ENCODE peak calls at places on chromosomes 6 and 20, in ten cellular contexts. D is brain microvascular endothelial cell; Y is endothelial cell of umbilical vein; S is posterior cingulate gyrus; O is sciatic nerve; B is mesothelial cell of epicardium; L is A172; I is CD8-positive, alpha-beta memory T cell; T is stimulated activated CD8-positive, alpha-beta memory T cell treated with anti-CD3 and anti-CD28 coated beads, Interleukin-4, amount 100 ng/mL, for 4 hours; V is KG1. A is an unnamed sample.

GRCh38 chr6:38517005-38517404 is 122.7 kb downstream of the BTBD9 start:
- DNase-seq in T (no peak), B (no peak), Y (no peak), S (no peak), L (no peak), I (no peak), O (no peak), V (no peak), D (peak), A (no peak)

GRCh38 chr6:22141271-22141745 is 155.5 kb downstream of the PRL start:
- DNase-seq in L (peak), Y (peak), V (no peak), I (no peak), B (no peak), S (no peak), O (no peak), D (no peak), T (no peak), A (peak)

GRCh38 chr6:4936681-4937041 is 67.2 kb downstream of the RPP40 start:
- DNase-seq in D (peak), V (no peak), S (peak), B (no peak), T (no peak), Y (peak), L (peak), I (no peak), O (no peak), A (peak)

GRCh38 chr6:170255426-170256125 is 35.3 kb downstream of the DLL1 start:
- DNase-seq in T (no peak), I (peak), L (no peak), B (no peak), Y (no peak), V (no peak), S (peak), O (peak), D (no peak), A (peak)

GRCh38 chr20:11193241-11193640 is 519.4 kb upstream of the JAG1 start:
- DNase-seq in S (no peak), B (no peak), Y (no peak), O (no peak), V (no peak), T (no peak), L (no peak), D (no peak), I (no peak), A (no peak)

GRCh38 chr20:50783390-50783789 is 11.5 kb upstream of the BCAS4 start:
- DNase-seq in B (no peak), D (no peak), T (no peak), O (no peak), L (no peak), I (no peak), V (no peak), Y (no peak), S (peak), A (no peak)

GRCh38 chr6:155276638-155277037 is 12.8 kb downstream of the CLDN20 start:
- DNase-seq in Y (peak), V (no peak), B (no peak), T (no peak), O (no peak), S (no peak), D (no peak), L (no peak), I (no peak), A (no peak)

GRCh38 chr20:62646851-62647520 is 4.7 kb downstream of the SLCO4A1 start:
- DNase-seq in Y (no peak), T (no peak), L (no peak), B (no peak), D (no peak), S (no peak), I (no peak), V (no peak), O (no peak), A (no peak)

GRCh38 chr6:25144919-25145318 is 134.3 kb upstream of the CARMIL1 start:
- DNase-seq in S (no peak), T (no peak), V (no peak), D (no peak), L (no peak), I (no peak), O (no peak), Y (no peak), B (no peak), A (no peak)

GRCh38 chr20:62156592-62157386 is 13.2 kb downstream of the SS18L1 start:
- DNase-seq in O (peak), L (peak), T (peak), B (peak), Y (peak), V (no peak), S (peak), I (peak), D (peak), A (peak)

GRCh38 chr6:13453771-13454251 is 33.6 kb downstream of the GFOD1 start:
- DNase-seq in O (no peak), D (peak), I (peak), T (no peak), S (no peak), V (no peak), B (no peak), L (peak), Y (peak), A (peak)

GRCh38 chr6:147508871-147509608 is 550 bp downstream of the SAMD5 start:
- DNase-seq in B (peak), Y (peak), V (no peak), D (no peak), I (no peak), O (peak), S (peak), L (no peak), T (no peak), A (no peak)

GRCh38 chr20:45343867-45344721 is 4.1 kb downstream of the SDC4 start:
- DNase-seq in L (peak), D (peak), V (no peak), Y (peak), O (no peak), S (no peak), I (no peak), T (no peak), B (no peak), A (peak)

GRCh38 chr6:106927531-106928398 is 46.8 kb downstream of the CD24 start:
- DNase-seq in O (no peak), S (no peak), I (no peak), V (peak), Y (peak), B (peak), D (peak), L (peak), T (no peak), A (peak)

GRCh38 chr6:3534599-3534998 is 77.7 kb upstream of the SLC22A23 start:
- DNase-seq in I (no peak), D (peak), S (no peak), T (no peak), Y (no peak), B (no peak), L (no peak), V (no peak), O (no peak), A (peak)

GRCh38 chr20:5002077-5002413 is 735 bp upstream of the SLC23A2 start:
- DNase-seq in D (no peak), O (no peak), L (no peak), Y (no peak), V (no peak), B (no peak), S (peak), T (no peak), I (peak), A (no peak)

GRCh38 chr6:1310628-1311399 is 1.1 kb upstream of the FOXQ1 start:
- DNase-seq in O (no peak), B (no peak), V (no peak), S (peak), D (no peak), L (no peak), Y (no peak), I (no peak), T (no peak), A (no peak)

GRCh38 chr6:135651964-135652755 is 154.6 kb upstream of the AHI1 start:
- DNase-seq in D (no peak), V (peak), I (no peak), Y (no peak), L (no peak), T (no peak), S (no peak), B (no peak), O (no peak), A (no peak)

GRCh38 chr20:57609086-57609841 is 11.0 kb downstream of the ZBP1 start:
- DNase-seq in S (peak), I (peak), V (no peak), D (no peak), O (no peak), Y (no peak), B (no peak), L (no peak), T (no peak), A (no peak)

GRCh38 chr6:114258376-114258775 is 84.4 kb downstream of the HS3ST5 start:
- DNase-seq in V (no peak), D (no peak), O (no peak), T (no peak), I (no peak), B (no peak), S (no peak), L (no peak), Y (no peak), A (no peak)

GRCh38 chr6:72316675-72317380 is 305.0 kb upstream of the KCNQ5 start:
- DNase-seq in O (no peak), I (peak), Y (no peak), T (no peak), D (no peak), B (no peak), S (peak), V (no peak), L (no peak), A (no peak)

GRCh38 chr20:9319687-9320384 is 194.6 kb upstream of the LAMP5 start:
- DNase-seq in B (no peak), D (no peak), Y (no peak), V (peak), T (no peak), S (no peak), I (no peak), O (no peak), L (peak), A (no peak)

GRCh38 chr20:63462244-63462643 is 10.2 kb downstream of the KCNQ2 start:
- DNase-seq in T (no peak), Y (no peak), B (no peak), S (no peak), O (no peak), I (no peak), D (no peak), V (no peak), L (no peak), A (no peak)

GRCh38 chr20:1775117-1775516 is 117.5 kb upstream of the SIRPG start:
- DNase-seq in B (no peak), V (no peak), O (no peak), Y (no peak), S (no peak), T (no peak), D (peak), L (peak), I (no peak), A (no peak)

GRCh38 chr20:45910670-45911485 is 1.1 kb downstream of the PLTP start:
- DNase-seq in L (peak), T (peak), O (peak), S (peak), B (peak), V (no peak), I (peak), Y (peak), D (peak), A (no peak)

GRCh38 chr6:53557005-53557715 is 12.3 kb upstream of the GCLC start:
- DNase-seq in D (no peak), V (no peak), T (no peak), I (no peak), L (no peak), B (no peak), S (no peak), Y (no peak), O (no peak), A (no peak)

GRCh38 chr6:15255481-15256414 is 9.9 kb downstream of the JARID2 start:
- DNase-seq in B (no peak), L (no peak), I (no peak), D (no peak), T (no peak), S (no peak), V (no peak), Y (no peak), O (no peak), A (no peak)

GRCh38 chr20:57708694-57709673 is 831 bp downstream of the PMEPA1 start:
- DNase-seq in T (peak), S (peak), L (no peak), Y (peak), D (peak), O (no peak), I (peak), B (peak), V (no peak), A (peak)

GRCh38 chr20:11140359-11140758 is 466.6 kb upstream of the JAG1 start:
- DNase-seq in I (no peak), Y (no peak), D (peak), L (peak), B (no peak), T (no peak), S (no peak), V (no peak), O (no peak), A (peak)

A was measured in dermis microvascular lymphatic vessel endothelial cell.